ENCODE peak calls at places on chromosomes 4 and X, in eight cellular contexts. One of them, this sample, is unnamed.

GRCh38 chr4:122412547-122412946 is 33.7 kb downstream of the ADAD1 start:
- DNase-seq in AG08396: no peak
- DNase-seq in stimulated activated CD4-positive, alpha-beta T cell treated with anti-CD3 and anti-CD28 coated beads, Interleukin-4, amount 100 ng/mL, for 48 hours: no peak
- DNase-seq in KBM-7: no peak
- DNase-seq in IMR-90: peak; percentile 16
- DNase-seq in PC-3: peak; percentile 21
- DNase-seq in cardiac fibroblast: peak; percentile 10
- DNase-seq in GM03348: no peak
- DNase-seq in this sample: no peak

GRCh38 chr4:183185018-183185417 is 86.0 kb downstream of the WWC2 start:
- DNase-seq in stimulated activated CD4-positive, alpha-beta T cell treated with anti-CD3 and anti-CD28 coated beads, Interleukin-4, amount 100 ng/mL, for 48 hours: peak; percentile 9
- DNase-seq in AG08396: no peak
- DNase-seq in PC-3: no peak
- DNase-seq in GM03348: no peak
- DNase-seq in IMR-90: peak; percentile 62
- DNase-seq in cardiac fibroblast: no peak
- DNase-seq in KBM-7: peak; percentile 17
- DNase-seq in this sample: no peak

GRCh38 chr4:80134936-80135701 is 62.1 kb upstream of the ANTXR2 start:
- DNase-seq in cardiac fibroblast: no peak
- DNase-seq in AG08396: no peak
- DNase-seq in KBM-7: no peak
- DNase-seq in IMR-90: peak; percentile 42
- DNase-seq in GM03348: no peak
- DNase-seq in PC-3: peak; percentile 59
- DNase-seq in stimulated activated CD4-positive, alpha-beta T cell treated with anti-CD3 and anti-CD28 coated beads, Interleukin-4, amount 100 ng/mL, for 48 hours: no peak
- DNase-seq in this sample: peak; percentile 15

GRCh38 chr4:159563257-159563656 is 460.4 kb downstream of the RAPGEF2 start:
- DNase-seq in stimulated activated CD4-positive, alpha-beta T cell treated with anti-CD3 and anti-CD28 coated beads, Interleukin-4, amount 100 ng/mL, for 48 hours: no peak
- DNase-seq in IMR-90: no peak
- DNase-seq in PC-3: no peak
- DNase-seq in cardiac fibroblast: no peak
- DNase-seq in KBM-7: no peak
- DNase-seq in GM03348: no peak
- DNase-seq in AG08396: no peak
- DNase-seq in this sample: no peak

GRCh38 chrX:139720136-139720535 is 12.2 kb upstream of the MCF2 start:
- DNase-seq in KBM-7: no peak
- DNase-seq in PC-3: peak; percentile 15
- DNase-seq in stimulated activated CD4-positive, alpha-beta T cell treated with anti-CD3 and anti-CD28 coated beads, Interleukin-4, amount 100 ng/mL, for 48 hours: no peak
- DNase-seq in cardiac fibroblast: peak; percentile 41
- DNase-seq in IMR-90: peak; percentile 68
- DNase-seq in AG08396: peak; percentile 40
- DNase-seq in GM03348: peak; percentile 6
- DNase-seq in this sample: no peak

GRCh38 chr4:15414601-15415091 is 13.2 kb upstream of the C1QTNF7 start:
- DNase-seq in stimulated activated CD4-positive, alpha-beta T cell treated with anti-CD3 and anti-CD28 coated beads, Interleukin-4, amount 100 ng/mL, for 48 hours: no peak
- DNase-seq in KBM-7: peak; percentile 37
- DNase-seq in IMR-90: peak; percentile 68
- DNase-seq in PC-3: peak; percentile 12
- DNase-seq in AG08396: no peak
- DNase-seq in cardiac fibroblast: peak; percentile 72
- DNase-seq in GM03348: peak; percentile 60
- DNase-seq in this sample: no peak

GRCh38 chr4:54802336-54802735 is 144.6 kb downstream of the KIT start:
- DNase-seq in stimulated activated CD4-positive, alpha-beta T cell treated with anti-CD3 and anti-CD28 coated beads, Interleukin-4, amount 100 ng/mL, for 48 hours: no peak
- DNase-seq in cardiac fibroblast: no peak
- DNase-seq in GM03348: peak; percentile 47
- DNase-seq in KBM-7: no peak
- DNase-seq in PC-3: no peak
- DNase-seq in AG08396: peak; percentile 14
- DNase-seq in IMR-90: no peak
- DNase-seq in this sample: no peak

GRCh38 chr4:32824321-32824720 is 2104.2 kb downstream of the PCDH7 start:
- DNase-seq in stimulated activated CD4-positive, alpha-beta T cell treated with anti-CD3 and anti-CD28 coated beads, Interleukin-4, amount 100 ng/mL, for 48 hours: no peak
- DNase-seq in IMR-90: no peak
- DNase-seq in KBM-7: no peak
- DNase-seq in AG08396: no peak
- DNase-seq in cardiac fibroblast: peak; percentile 24
- DNase-seq in GM03348: no peak
- DNase-seq in PC-3: no peak
- DNase-seq in this sample: no peak

GRCh38 chr4:183422962-183423653 is 21.3 kb upstream of the CDKN2AIP start:
- DNase-seq in stimulated activated CD4-positive, alpha-beta T cell treated with anti-CD3 and anti-CD28 coated beads, Interleukin-4, amount 100 ng/mL, for 48 hours: no peak
- DNase-seq in AG08396: no peak
- DNase-seq in IMR-90: peak; percentile 59
- DNase-seq in cardiac fibroblast: peak; percentile 27
- DNase-seq in KBM-7: no peak
- DNase-seq in PC-3: peak; percentile 72
- DNase-seq in GM03348: peak; percentile 34
- DNase-seq in this sample: no peak

GRCh38 chrX:12951590-12951965 is 23.3 kb upstream of the TMSB4X start:
- DNase-seq in stimulated activated CD4-positive, alpha-beta T cell treated with anti-CD3 and anti-CD28 coated beads, Interleukin-4, amount 100 ng/mL, for 48 hours: no peak
- DNase-seq in KBM-7: no peak
- DNase-seq in IMR-90: no peak
- DNase-seq in AG08396: no peak
- DNase-seq in PC-3: no peak
- DNase-seq in GM03348: no peak
- DNase-seq in cardiac fibroblast: no peak
- DNase-seq in this sample: no peak

GRCh38 chrX:48919947-48920712 is 1.3 kb upstream of the PIM2 start:
- DNase-seq in cardiac fibroblast: no peak
- DNase-seq in AG08396: no peak
- DNase-seq in GM03348: no peak
- DNase-seq in KBM-7: peak; percentile 57
- DNase-seq in PC-3: no peak
- DNase-seq in IMR-90: no peak
- DNase-seq in stimulated activated CD4-positive, alpha-beta T cell treated with anti-CD3 and anti-CD28 coated beads, Interleukin-4, amount 100 ng/mL, for 48 hours: no peak
- DNase-seq in this sample: no peak

GRCh38 chr4:2303686-2304320 is 41.9 kb upstream of the MXD4 start:
- DNase-seq in KBM-7: no peak
- DNase-seq in cardiac fibroblast: no peak
- DNase-seq in AG08396: no peak
- DNase-seq in PC-3: no peak
- DNase-seq in IMR-90: no peak
- DNase-seq in GM03348: no peak
- DNase-seq in stimulated activated CD4-positive, alpha-beta T cell treated with anti-CD3 and anti-CD28 coated beads, Interleukin-4, amount 100 ng/mL, for 48 hours: no peak
- DNase-seq in this sample: no peak

GRCh38 chr4:123853651-123854050 is 457.1 kb downstream of the SPRY1 start:
- DNase-seq in KBM-7: no peak
- DNase-seq in stimulated activated CD4-positive, alpha-beta T cell treated with anti-CD3 and anti-CD28 coated beads, Interleukin-4, amount 100 ng/mL, for 48 hours: no peak
- DNase-seq in PC-3: no peak
- DNase-seq in cardiac fibroblast: no peak
- DNase-seq in GM03348: no peak
- DNase-seq in AG08396: no peak
- DNase-seq in IMR-90: no peak
- DNase-seq in this sample: no peak

This sample was measured in hepatocyte.